ENCODE peak calls at places on chromosome 19, in seven cellular contexts. N is mucosa of descending colon; Q is activated B cell treated with CpG ODN at 0.5 μM for 24 hours; J is activated CD4-positive, alpha-beta T cell treated with anti-CD3 and anti-CD28 coated beads, Interleukin-2, amount 50 U/mL, for 48 hours; H is omental fat pad; L is T follicular helper cell; T is esophagus squamous epithelium. F is an unnamed sample.

GRCh38 chr19:1814833-1815604 is 2.9 kb upstream of the ATP8B3 start:
- DNase-seq in N (peak; percentile 49), Q (no peak), J (no peak), H (no peak), L (no peak), T (no peak), F (no peak)

GRCh38 chr19:53982056-53982455 is 9.4 kb upstream of the CACNG6 start:
- DNase-seq in N (no peak), Q (no peak), J (no peak), H (no peak), L (no peak), T (no peak), F (no peak)

GRCh38 chr19:51548891-51549305 is 17.4 kb upstream of the SIGLEC6 start:
- DNase-seq in N (no peak), Q (no peak), J (no peak), H (no peak), L (no peak), T (no peak), F (no peak)

GRCh38 chr19:19860756-19861390 is 4.8 kb upstream of the ZNF253 start:
- DNase-seq in N (no peak), Q (peak; percentile 30), J (no peak), H (peak; percentile 54), L (peak; percentile 62), T (no peak), F (no peak)

GRCh38 chr19:55699221-55699620 is 24.2 kb downstream of the EPN1 start:
- DNase-seq in N (no peak), Q (no peak), J (no peak), H (no peak), L (no peak), T (no peak), F (no peak)

GRCh38 chr19:8641908-8642547 is 11.6 kb downstream of the NFILZ start:
- DNase-seq in N (no peak), Q (no peak), J (no peak), H (no peak), L (no peak), T (no peak), F (peak; percentile 25)

GRCh38 chr19:47729468-47729798 is 15.9 kb upstream of the NOP53 start:
- DNase-seq in N (peak; percentile 58), Q (no peak), J (peak; percentile 20), H (no peak), L (no peak), T (no peak), F (peak; percentile 93)

GRCh38 chr19:15124572-15125231 is 17.5 kb downstream of the SYDE1 start:
- DNase-seq in N (peak; percentile 74), Q (no peak), J (peak; percentile 89), H (no peak), L (no peak), T (no peak), F (no peak)

GRCh38 chr19:50911206-50912101 is at the start of gene KLK4:
- DNase-seq in N (no peak), Q (no peak), J (no peak), H (no peak), L (no peak), T (no peak), F (no peak)

GRCh38 chr19:4390017-4390861 is 10.1 kb downstream of the SH3GL1 start:
- DNase-seq in N (peak; percentile 54), Q (no peak), J (no peak), H (no peak), L (no peak), T (no peak), F (no peak)

GRCh38 chr19:13022859-13023636 is 27.8 kb downstream of the NFIX start:
- DNase-seq in N (peak; percentile 84), Q (no peak), J (no peak), H (no peak), L (no peak), T (no peak), F (peak; percentile 82)